ENCODE peak calls at places on chromosomes 3 and 15, in four cellular contexts. P is CD4-positive, alpha-beta T cell; I is left ventricle myocardium inferior; D is colonic mucosa. N is an unnamed sample.

GRCh38 chr3:166456291-166456690 is 619.1 kb upstream of the BCHE start:
- DNase-seq in P (no peak), I (no peak), D (no peak), N (no peak)

GRCh38 chr3:9879830-9880549 is at the start of gene CIDEC:
- DNase-seq in P (no peak), D (no peak), I (no peak), N (no peak)

GRCh38 chr15:100043069-100043641 is 298.6 kb downstream of the ADAMTS17 start:
- DNase-seq in I (no peak), D (no peak), P (no peak), N (no peak)

GRCh38 chr3:27488821-27489220 is 4.6 kb upstream of the SLC4A7 start:
- DNase-seq in P (no peak), I (no peak), D (no peak), N (no peak)

GRCh38 chr3:52528596-52529375 is 4.9 kb downstream of the NT5DC2 start:
- DNase-seq in D (no peak), I (peak), P (no peak), N (no peak)

GRCh38 chr15:47484997-47485396 is 232.3 kb upstream of the SEMA6D start:
- DNase-seq in P (no peak), D (no peak), I (no peak), N (no peak)

GRCh38 chr15:49645937-49646336 is 25.1 kb downstream of the DTWD1 start:
- DNase-seq in D (peak), I (no peak), P (no peak), N (no peak)

GRCh38 chr15:58649175-58649574 is 100.3 kb downstream of the ADAM10 start:
- DNase-seq in I (no peak), D (no peak), P (no peak), N (no peak)

GRCh38 chr3:141108002-141108401 is 56.9 kb downstream of the SPSB4 start:
- DNase-seq in D (no peak), I (no peak), P (no peak), N (no peak)

GRCh38 chr3:171967137-171967783 is 72.1 kb upstream of the FNDC3B start:
- DNase-seq in I (no peak), D (no peak), P (no peak), N (no peak)

GRCh38 chr3:71072288-71072687 is 511.2 kb downstream of the FOXP1 start:
- DNase-seq in I (no peak), P (no peak), D (no peak), N (no peak)

GRCh38 chr3:71074416-71074815 is 509.1 kb downstream of the FOXP1 start:
- DNase-seq in D (no peak), I (no peak), P (no peak), N (no peak)

GRCh38 chr3:71067977-71068376 is 515.6 kb downstream of the FOXP1 start:
- DNase-seq in D (no peak), P (no peak), I (no peak), N (no peak)

GRCh38 chr3:71069797-71070196 is 513.7 kb downstream of the FOXP1 start:
- DNase-seq in D (peak), P (peak), I (peak), N (peak)

DNA sequence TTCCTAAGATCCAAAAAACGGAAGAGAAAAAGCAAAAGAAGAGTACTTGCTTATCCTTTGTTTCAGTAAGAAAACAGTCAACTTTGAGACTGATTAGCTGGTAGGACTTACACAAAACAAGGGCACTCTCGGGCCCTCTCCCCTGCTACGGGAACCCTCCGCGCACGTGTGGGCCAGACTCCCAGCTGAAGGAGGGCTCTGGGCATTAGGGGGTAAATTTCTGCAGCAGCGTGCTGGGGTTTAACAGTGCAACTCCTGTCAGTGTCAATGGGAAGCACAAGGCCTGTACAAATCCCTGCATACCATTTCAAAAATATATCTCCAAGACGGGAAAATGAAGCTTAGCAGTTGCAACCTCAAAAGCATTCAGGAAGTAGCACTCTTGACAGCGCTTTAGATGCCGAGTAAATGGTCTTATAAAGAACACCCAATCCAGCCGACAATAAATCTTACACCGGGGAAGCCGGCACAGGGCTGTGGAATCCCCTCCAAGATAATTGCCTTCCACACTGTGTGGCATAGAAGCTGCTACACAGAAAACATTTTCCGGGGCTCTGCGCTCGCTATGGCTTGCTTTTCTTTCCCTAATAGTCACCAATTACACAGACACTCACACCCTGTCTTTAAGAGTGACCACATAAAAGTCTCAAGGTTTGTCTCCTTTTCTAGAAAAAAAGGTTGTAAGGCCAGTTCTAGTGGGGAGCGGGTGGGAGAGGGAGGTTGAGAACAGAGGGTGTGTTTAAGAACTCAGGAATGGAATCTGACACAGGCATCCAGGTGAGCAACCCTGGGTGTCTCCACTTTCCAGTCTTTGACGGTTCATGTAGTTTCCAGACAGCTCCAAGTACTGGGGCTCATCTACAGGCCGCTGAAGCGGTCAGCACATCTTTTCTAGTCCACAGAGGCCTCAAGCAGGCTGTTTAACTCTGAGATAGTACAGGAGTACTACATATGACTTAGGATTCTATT is 512.7 kb downstream of the FOXP1 start:
- DNase-seq in I (no peak), P (no peak), D (no peak), N (no peak)
- H3K27ac ChIP-seq in I (peak), P (peak), D (peak), N (no peak)

DNA sequence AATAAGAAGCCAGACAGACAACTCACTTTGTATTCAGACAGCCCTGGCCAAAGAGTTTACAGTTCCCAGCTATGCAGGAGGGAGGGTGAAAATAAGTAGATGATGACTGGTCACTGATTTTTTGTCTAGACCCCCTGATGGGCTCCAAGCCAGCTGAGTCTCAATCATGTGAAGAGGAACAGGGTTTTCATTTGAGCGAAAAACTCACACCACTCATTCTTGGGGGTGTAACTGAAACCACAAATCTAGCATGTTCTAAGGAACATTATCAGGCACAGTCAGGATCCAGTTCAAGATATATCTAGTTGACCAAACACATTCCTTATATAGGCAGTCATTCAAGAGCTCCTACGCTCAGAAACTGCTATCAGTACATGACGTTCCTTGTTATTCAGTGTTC is 59.0 kb downstream of the LMCD1 start:
- DNase-seq in I (no peak), D (no peak), P (no peak), N (no peak)
- H3K27ac ChIP-seq in I (peak), D (no peak), P (no peak), N (no peak)

DNA sequence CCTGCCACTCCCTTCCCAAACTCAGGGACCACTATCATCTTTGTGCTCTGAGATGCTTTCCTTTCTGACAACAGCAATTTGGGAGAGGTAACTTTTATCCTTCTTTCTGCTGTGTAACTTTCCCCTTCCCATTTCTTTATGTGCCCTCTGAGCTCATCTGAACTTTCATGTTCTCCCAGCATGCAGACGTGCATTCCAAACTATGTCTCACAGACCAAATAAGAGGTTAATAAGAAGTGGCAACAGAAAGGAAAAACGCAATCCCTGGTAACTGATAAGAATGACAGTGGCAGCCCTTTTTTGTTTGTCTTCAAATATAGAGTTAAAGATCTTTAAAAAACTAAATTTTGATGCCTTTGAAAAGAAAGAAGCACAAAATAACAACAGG is 533.4 kb downstream of the FOXP1 start:
- DNase-seq in P (no peak), I (no peak), D (no peak), N (no peak)
- H3K27ac ChIP-seq in P (peak), I (peak), D (peak), N (peak)

DNA sequence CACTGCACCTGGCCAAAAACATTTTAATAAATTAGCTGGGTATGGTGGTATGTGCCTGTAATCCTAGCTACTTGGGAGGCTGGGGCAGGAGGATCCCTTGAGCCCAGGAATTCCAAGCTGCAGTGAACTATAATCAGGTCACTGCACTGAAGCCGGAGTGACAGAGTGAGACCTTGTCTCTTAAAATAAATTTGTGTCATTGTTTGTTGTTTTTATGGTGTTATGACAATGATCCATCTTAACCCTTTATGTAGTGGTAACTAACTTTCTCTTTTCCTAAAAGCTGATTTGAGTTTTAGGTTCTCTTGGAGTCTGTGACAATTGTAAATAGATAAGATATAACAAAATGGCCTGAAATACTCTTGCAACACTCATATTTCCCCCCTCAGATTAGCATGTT is 20.7 kb downstream of the FLNB start:
- DNase-seq in I (no peak), P (no peak), D (no peak), N (no peak)
- H3K27ac ChIP-seq in I (no peak), P (no peak), D (no peak), N (no peak)

N was measured in caudate nucleus.